ENCODE peak calls at places on chromosomes 13 and 19, in four cellular contexts. T, Q, W and H are unnamed samples.
A peak's percentile ranks its signal among the peaks of the same experiment; 100 is the strongest.

GRCh38 chr13:45300190-45300985 is 40.6 kb downstream of the TPT1 start:
- DNase-seq in T (no peak), Q (no peak), W (no peak), H (no peak)

GRCh38 chr13:41813426-41813825 is 147.5 kb downstream of the VWA8 start:
- DNase-seq in T (no peak), Q (no peak), W (no peak), H (no peak)

GRCh38 chr13:44818428-44818827 is 170.8 kb downstream of the NUFIP1 start:
- DNase-seq in T (no peak), Q (peak; percentile 12), W (peak; percentile 23), H (no peak)

GRCh38 chr13:50222569-50223332 is 207.5 kb downstream of the KCNRG start:
- DNase-seq in T (peak; percentile 21), Q (peak; percentile 82), W (peak; percentile 74), H (peak; percentile 37)

GRCh38 chr13:64369121-64369520 is 2861.0 kb downstream of the PCDH9 start:
- DNase-seq in T (no peak), Q (no peak), W (no peak), H (no peak)

GRCh38 chr13:113034451-113035208 is 65.6 kb downstream of the MCF2L start:
- DNase-seq in T (peak; percentile 13), Q (no peak), W (peak; percentile 56), H (peak; percentile 51)

GRCh38 chr13:84653915-84654534 is 771.8 kb upstream of the SLITRK1 start:
- DNase-seq in T (no peak), Q (no peak), W (no peak), H (no peak)

GRCh38 chr19:2711175-2711936 is 8.9 kb upstream of the GNG7 start:
- DNase-seq in T (no peak), Q (no peak), W (no peak), H (peak; percentile 72)

GRCh38 chr13:26819067-26819466 is 58.5 kb upstream of the GPR12 start:
- DNase-seq in T (no peak), Q (no peak), W (no peak), H (no peak)

GRCh38 chr13:39766464-39767167 is 111.2 kb downstream of the COG6 start:
- DNase-seq in T (no peak), Q (no peak), W (no peak), H (no peak)